ENCODE peak calls at places on chromosomes 1 and 21, in six cellular contexts. C is GM03348, M is Right ventricle myocardium superior, T is neural crest cell, X is ELF-1, B is non-pigmented ciliary epithelial cell. J is an unnamed sample.
A peak's percentile ranks its signal among the peaks of the same experiment; 100 is the strongest.

GRCh38 chr1:1270813-1271212 is 2.8 kb downstream of the UBE2J2 start:
- DNase-seq in C (peak; percentile 75), M (no peak), T (no peak), X (no peak), B (no peak), J (no peak)

GRCh38 chr1:110003747-110004428 is 19.3 kb downstream of the AHCYL1 start:
- DNase-seq in C (peak; percentile 88), M (peak; percentile 64), T (no peak), X (peak; percentile 90), B (peak; percentile 97), J (peak; percentile 99)

GRCh38 chr1:178575611-178576331 is 62.9 kb downstream of the TEX35 start:
- DNase-seq in C (no peak), M (no peak), T (no peak), X (no peak), B (no peak), J (no peak)

GRCh38 chr1:21225065-21225464 is 48.4 kb upstream of the EIF4G3 start:
- DNase-seq in C (no peak), M (no peak), T (no peak), X (no peak), B (no peak), J (no peak)

GRCh38 chr1:235215453-235215852 is 54.4 kb upstream of the RBM34 start:
- DNase-seq in C (no peak), M (no peak), T (no peak), X (no peak), B (no peak), J (no peak)

GRCh38 chr1:212110617-212111016 is 75.1 kb downstream of the DTL start:
- DNase-seq in C (peak; percentile 23), M (peak; percentile 50), T (no peak), X (no peak), B (no peak), J (no peak)

GRCh38 chr1:179302076-179302475 is 8.5 kb downstream of the SOAT1 start:
- DNase-seq in C (no peak), M (no peak), T (no peak), X (no peak), B (no peak), J (no peak)

GRCh38 chr21:45859041-45859761 is 122.4 kb upstream of the COL6A1 start:
- DNase-seq in C (no peak), M (no peak), T (no peak), X (no peak), B (no peak), J (no peak)

GRCh38 chr1:31421404-31422040 is 8.5 kb downstream of the SERINC2 start:
- DNase-seq in C (no peak), M (no peak), T (peak; percentile 34), X (peak; percentile 77), B (no peak), J (no peak)

GRCh38 chr1:177256153-177256814 is 85.5 kb downstream of the BRINP2 start:
- DNase-seq in C (peak; percentile 33), M (peak; percentile 64), T (peak; percentile 21), X (peak; percentile 80), B (peak; percentile 86), J (peak; percentile 96)

GRCh38 chr1:46246548-46247432 is 773 bp upstream of the RAD54L start:
- DNase-seq in C (peak; percentile 67), M (peak; percentile 64), T (no peak), X (peak; percentile 86), B (no peak), J (no peak)

GRCh38 chr1:43121251-43121650 is 50.8 kb downstream of the EBNA1BP2 start:
- DNase-seq in C (no peak), M (no peak), T (no peak), X (peak; percentile 59), B (no peak), J (no peak)

GRCh38 chr1:110250018-110250417 is 39.9 kb downstream of the KCNC4 start:
- DNase-seq in C (no peak), M (no peak), T (no peak), X (no peak), B (no peak), J (no peak)

GRCh38 chr1:11804666-11805453 is 904 bp downstream of the MTHFR start:
- DNase-seq in C (peak; percentile 42), M (peak; percentile 66), T (no peak), X (no peak), B (no peak), J (no peak)

GRCh38 chr1:19074361-19074901 is 118.0 kb upstream of the IFFO2 start:
- DNase-seq in C (no peak), M (no peak), T (no peak), X (no peak), B (no peak), J (no peak)

GRCh38 chr1:165988275-165988674 is 160.9 kb downstream of the UCK2 start:
- DNase-seq in C (no peak), M (no peak), T (no peak), X (peak; percentile 20), B (no peak), J (no peak)